ENCODE peak calls at places on chromosomes 2 and 18, in six cellular contexts. S is retinal pigment epithelial cell, Z is GM06990, O is HL-60, H is PC-9, K is NB4. V is an unnamed sample.
A peak's percentile ranks its signal among the peaks of the same experiment; 100 is the strongest.

GRCh38 chr2:206790311-206790935 is 25.0 kb downstream of the FASTKD2 start:
- DNase-seq in S (no peak), Z (no peak), K (no peak), O (no peak), H (no peak), V (no peak)

GRCh38 chr18:7572837-7573236 is 5.7 kb downstream of the PTPRM start:
- DNase-seq in K (no peak), Z (no peak), O (no peak), S (no peak), H (no peak), V (no peak)

GRCh38 chr2:33022989-33023731 is 76.4 kb downstream of the LTBP1 start:
- DNase-seq in Z (no peak), K (no peak), S (no peak), O (no peak), H (peak; percentile 83), V (no peak)

GRCh38 chr2:204115288-204115687 is 178.7 kb downstream of the ICOS start:
- DNase-seq in O (no peak), K (no peak), Z (no peak), S (no peak), H (no peak), V (no peak)

GRCh38 chr2:20205915-20206524 is 18.9 kb downstream of the SDC1 start:
- DNase-seq in O (no peak), H (no peak), S (no peak), Z (no peak), K (no peak), V (no peak)

GRCh38 chr2:163132850-163133249 is 294.3 kb upstream of the KCNH7 start:
- DNase-seq in H (no peak), S (no peak), O (no peak), K (peak; percentile 18), Z (no peak), V (no peak)

GRCh38 chr2:126781806-126782205 is 116.9 kb upstream of the TEX51 start:
- DNase-seq in K (no peak), O (no peak), H (no peak), S (no peak), Z (no peak), V (no peak)

GRCh38 chr2:39481611-39482010 is 44.5 kb upstream of the MAP4K3 start:
- DNase-seq in H (peak; percentile 81), S (no peak), Z (no peak), K (no peak), O (no peak), V (no peak)

GRCh38 chr2:167932123-167932693 is 315.2 kb downstream of the STK39 start:
- DNase-seq in K (no peak), Z (no peak), S (no peak), H (no peak), O (no peak), V (no peak)

GRCh38 chr18:6476880-6477279 is 62.2 kb upstream of the L3MBTL4 start:
- DNase-seq in S (no peak), K (no peak), O (no peak), Z (no peak), H (no peak), V (no peak)

GRCh38 chr2:234566622-234567021 is 69.7 kb upstream of the ARL4C start:
- DNase-seq in H (no peak), O (no peak), S (no peak), Z (no peak), K (no peak), V (no peak)

GRCh38 chr2:185456517-185456916 is 282.1 kb upstream of the FSIP2 start:
- DNase-seq in O (no peak), K (no peak), S (no peak), H (no peak), Z (no peak), V (no peak)

GRCh38 chr2:217277646-217278048 is 417.8 kb upstream of the TNP1 start:
- DNase-seq in H (peak; percentile 74), S (peak; percentile 86), K (no peak), Z (no peak), O (no peak), V (no peak)

GRCh38 chr2:234459401-234460009 is 37.4 kb downstream of the ARL4C start:
- DNase-seq in Z (no peak), S (no peak), K (no peak), O (no peak), H (peak; percentile 24), V (no peak)

GRCh38 chr2:150476809-150477302 is 10.6 kb downstream of the RND3 start:
- DNase-seq in K (no peak), S (no peak), O (no peak), H (no peak), Z (no peak), V (no peak)

GRCh38 chr18:49664086-49664890 is 102.4 kb downstream of the LIPG start:
- DNase-seq in H (no peak), Z (no peak), O (no peak), K (no peak), S (no peak), V (no peak)

GRCh38 chr2:176826356-176826755 is 386.2 kb upstream of the HNRNPA3 start:
- DNase-seq in K (no peak), O (no peak), S (no peak), H (no peak), Z (no peak), V (no peak)

GRCh38 chr2:176827269-176827668 is 385.3 kb upstream of the HNRNPA3 start:
- DNase-seq in O (no peak), H (no peak), S (no peak), Z (no peak), K (no peak), V (no peak)

GRCh38 chr2:176832086-176832485 is 380.5 kb upstream of the HNRNPA3 start:
- DNase-seq in O (no peak), Z (no peak), S (no peak), H (no peak), K (no peak), V (no peak)

DNA sequence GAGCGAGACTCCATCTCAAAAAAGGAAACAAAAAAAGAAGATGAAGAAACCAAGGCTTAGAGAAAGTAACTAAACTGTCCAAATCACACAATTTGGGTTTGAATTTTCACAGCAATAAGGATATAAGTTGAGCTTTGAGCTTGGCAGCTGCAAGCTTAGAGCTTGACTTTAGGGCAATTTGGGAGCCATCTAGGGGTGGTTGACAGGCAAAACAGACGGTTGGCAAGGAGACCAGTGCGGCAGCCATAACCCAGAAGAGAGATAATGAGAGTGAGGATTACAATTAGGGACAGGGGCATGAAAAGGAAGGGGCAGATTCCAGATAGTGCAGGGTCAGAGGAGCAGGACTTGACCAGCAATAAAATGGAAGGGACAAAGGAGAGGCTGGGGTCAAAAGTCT is 382.2 kb upstream of the HNRNPA3 start:
- DNase-seq in H (no peak), K (peak; percentile 36), Z (no peak), S (no peak), O (no peak), V (no peak)
- TF ChIP-seq CTCF in H (no peak), K (no peak), Z (peak; percentile 47), S (peak; percentile 5), O (no peak), V (peak; percentile 31)

GRCh38 chr2:43223412-43224040 is 2.9 kb downstream of the ZFP36L2 start:
- DNase-seq in O (no peak), Z (no peak), K (peak; percentile 65), S (no peak), H (no peak), V (no peak)
- H3K4me3 ChIP-seq in O (peak overlapping the region; percentile 72), Z (peak overlapping the region; percentile 90), K (peak overlapping the region; percentile 88), S (peak overlapping the region; percentile 90), H (peak overlapping the region; percentile 72), V (peak overlapping the region; percentile 87)

GRCh38 chr2:199471443-199472057 is 13.8 kb upstream of the SATB2 start:
- DNase-seq in H (no peak), S (no peak), K (peak; percentile 86), O (peak; percentile 18), Z (no peak), V (no peak)
- TF ChIP-seq CTCF in H (peak; percentile 44), S (peak; percentile 85), K (peak; percentile 80), O (peak; percentile 68), Z (peak; percentile 83), V (peak; percentile 67)

DNA sequence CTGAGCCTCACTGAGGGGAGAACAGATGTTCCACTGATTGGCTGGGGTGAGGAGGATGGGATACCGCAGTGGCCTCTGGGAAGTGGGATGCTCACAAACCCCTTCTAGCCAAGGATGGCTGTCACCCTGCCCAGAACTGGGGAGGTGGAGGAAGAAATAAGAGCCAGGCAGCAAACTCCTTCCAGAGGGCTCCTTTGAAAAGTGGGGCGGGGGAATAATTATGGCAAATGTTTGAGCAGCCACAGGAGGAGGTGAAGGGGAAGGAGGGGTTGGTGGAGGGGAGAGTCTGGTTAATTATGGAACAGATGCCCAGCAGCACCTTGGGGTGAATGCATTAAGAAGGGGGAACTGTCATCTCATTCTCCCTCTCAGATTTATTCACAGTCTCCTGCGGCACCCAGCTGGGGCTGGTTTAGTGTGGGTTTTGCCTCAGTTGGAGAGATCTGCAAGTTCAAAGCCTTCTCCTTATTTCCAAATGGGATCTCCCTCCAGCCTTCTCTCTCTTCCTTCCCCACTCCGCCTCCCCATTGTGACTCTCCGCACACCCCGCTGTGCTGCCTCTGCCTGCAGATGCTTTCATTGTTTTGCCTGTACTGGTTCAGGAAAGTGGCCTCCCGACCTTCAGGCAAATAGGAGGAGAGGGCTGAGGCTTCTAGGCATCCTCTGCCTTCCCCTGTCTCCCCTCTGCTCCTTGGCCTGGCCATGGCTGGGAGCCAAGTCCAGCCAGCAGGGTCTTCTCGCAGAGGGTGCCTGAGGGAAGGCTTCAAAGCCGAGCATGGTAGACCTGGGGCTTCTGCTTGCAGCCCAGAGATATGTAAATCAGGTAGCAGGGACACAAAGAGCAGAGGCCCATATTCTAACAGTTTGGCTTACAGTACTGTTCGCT is 457.2 kb upstream of the MEX3C start:
- DNase-seq in H (no peak), O (no peak), K (no peak), S (no peak), Z (peak; percentile 12), V (no peak)
- H3K4me3 ChIP-seq in H (no peak overlapping the region), O (no peak overlapping the region), K (no peak overlapping the region), S (no peak overlapping the region), Z (peak overlapping the region; percentile 22), V (no peak overlapping the region)

DNA sequence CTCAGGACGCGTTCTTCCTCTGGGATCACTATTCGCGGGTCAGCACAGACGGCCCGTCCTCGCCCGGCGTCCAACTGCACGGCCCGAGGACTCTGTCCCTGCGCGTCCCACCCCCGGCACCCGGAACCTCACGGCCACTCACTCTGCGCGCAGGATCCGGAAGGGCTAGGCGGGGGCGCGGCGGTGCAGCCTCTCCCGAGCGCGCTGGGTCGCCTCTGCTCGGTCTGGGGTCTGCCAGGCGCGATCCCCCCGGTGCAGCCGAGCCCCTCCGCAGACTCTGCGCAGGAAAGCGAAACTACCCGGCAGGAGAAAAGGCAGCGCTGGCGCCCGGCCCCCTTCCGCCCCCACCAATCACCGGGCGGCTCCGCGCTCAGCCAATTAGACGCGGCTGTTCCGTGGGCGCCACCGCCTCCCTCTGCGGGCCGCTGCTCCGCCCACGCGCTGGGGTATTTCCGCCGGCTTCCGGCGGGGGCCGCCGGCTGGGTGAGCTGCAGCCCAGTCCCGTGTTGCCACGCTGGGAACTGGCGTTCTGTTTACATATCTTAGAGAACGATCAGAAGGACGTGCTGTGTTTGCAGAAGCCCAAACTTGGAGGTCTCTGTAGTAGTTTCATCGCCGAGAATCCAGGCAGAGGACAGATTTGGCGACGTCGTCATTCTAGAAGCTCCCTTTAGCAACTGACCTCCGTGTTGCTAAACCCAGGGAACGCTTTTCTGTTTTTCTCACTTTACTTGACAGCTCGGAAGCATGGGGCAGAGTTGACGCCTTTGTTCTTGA is at the start of gene STAT1:
- DNase-seq in Z (peak; percentile 98), S (peak; percentile 57), O (peak; percentile 63), K (peak; percentile 97), H (peak; percentile 68), V (peak; percentile 85)
- TF ChIP-seq CTCF in Z (no peak), S (no peak), O (no peak), K (no peak), H (no peak), V (no peak)

V was measured in GM12864.